ENCODE peak calls at places on chromosomes 6 and 20, in seven cellular contexts. Z is right atrium auricular region; D is tibial nerve; R is astrocyte; N is CD4-positive, alpha-beta T cell; C is Calu3; B is heart right ventricle. P is an unnamed sample.

GRCh38 chr6:154488276-154488627 is 22.2 kb downstream of the CNKSR3 start:
- DNase-seq in N (no peak), R (peak; percentile 39), Z (no peak), B (no peak), C (no peak), D (no peak), P (no peak)

GRCh38 chr6:4781967-4782537 is 5.8 kb downstream of the CDYL start:
- DNase-seq in C (no peak), B (no peak), Z (no peak), D (no peak), N (no peak), R (no peak), P (no peak)

GRCh38 chr6:71592641-71593040 is 293.7 kb upstream of the RIMS1 start:
- DNase-seq in R (no peak), N (no peak), C (no peak), Z (no peak), B (no peak), D (no peak), P (no peak)

GRCh38 chr6:3202999-3203696 is 24.3 kb downstream of the TUBB2B start:
- DNase-seq in D (no peak), C (no peak), Z (no peak), R (peak; percentile 95), N (no peak), B (no peak), P (no peak)

GRCh38 chr6:39568896-39569295 is 156.3 kb downstream of the KIF6 start:
- DNase-seq in Z (no peak), N (no peak), C (no peak), R (peak; percentile 59), B (no peak), D (no peak), P (no peak)

GRCh38 chr6:159169193-159169555 is at the start of gene FNDC1:
- DNase-seq in B (no peak), R (no peak), Z (no peak), C (peak; percentile 76), D (no peak), N (peak; percentile 38), P (peak; percentile 87)

GRCh38 chr6:128235556-128235955 is 284.8 kb downstream of the PTPRK start:
- DNase-seq in D (no peak), B (no peak), Z (no peak), N (no peak), C (no peak), R (no peak), P (no peak)

GRCh38 chr6:94668896-94669295 is 908.4 kb upstream of the MANEA start:
- DNase-seq in N (no peak), D (no peak), C (no peak), R (no peak), Z (no peak), B (no peak), P (no peak)

GRCh38 chr6:119390276-119390793 is 40.8 kb upstream of the MAN1A1 start:
- DNase-seq in B (no peak), D (no peak), C (no peak), Z (no peak), N (no peak), R (peak; percentile 35), P (no peak)

GRCh38 chr6:29762781-29763214 is 39.6 kb downstream of the HLA-F start:
- DNase-seq in B (no peak), Z (no peak), C (peak; percentile 33), D (no peak), R (no peak), N (no peak), P (no peak)

GRCh38 chr20:19867074-19867473 is 109.0 kb downstream of the RIN2 start:
- DNase-seq in Z (no peak), B (no peak), N (no peak), D (no peak), R (peak; percentile 44), C (no peak), P (no peak)

GRCh38 chr6:56637640-56638039 is 5.0 kb downstream of the DST start:
- DNase-seq in D (no peak), C (no peak), R (peak; percentile 64), B (no peak), N (no peak), Z (no peak), P (no peak)

GRCh38 chr6:75478929-75479328 is 14.7 kb downstream of the FILIP1 start:
- DNase-seq in D (no peak), N (no peak), B (no peak), Z (no peak), R (no peak), C (no peak), P (no peak)

GRCh38 chr20:888057-888456 is 28.1 kb downstream of the ANGPT4 start:
- DNase-seq in R (no peak), N (no peak), C (no peak), Z (no peak), B (no peak), D (no peak), P (no peak)

GRCh38 chr6:53410508-53411258 is 61.9 kb upstream of the ELOVL5 start:
- DNase-seq in D (no peak), Z (no peak), N (peak; percentile 60), R (no peak), B (peak; percentile 34), C (peak; percentile 45), P (no peak)

GRCh38 chr20:37886851-37887297 is 16.1 kb upstream of the VSTM2L start:
- DNase-seq in Z (no peak), R (no peak), C (no peak), D (no peak), N (no peak), B (peak; percentile 61), P (no peak)

GRCh38 chr20:36924167-36925045 is 27.1 kb downstream of the SAMHD1 start:
- DNase-seq in C (peak; percentile 39), B (no peak), R (no peak), N (no peak), Z (no peak), D (no peak), P (no peak)

GRCh38 chr6:44261581-44261980 is 3.8 kb downstream of the NFKBIE start:
- DNase-seq in D (no peak), Z (no peak), C (no peak), N (no peak), B (no peak), R (no peak), P (no peak)

DNA sequence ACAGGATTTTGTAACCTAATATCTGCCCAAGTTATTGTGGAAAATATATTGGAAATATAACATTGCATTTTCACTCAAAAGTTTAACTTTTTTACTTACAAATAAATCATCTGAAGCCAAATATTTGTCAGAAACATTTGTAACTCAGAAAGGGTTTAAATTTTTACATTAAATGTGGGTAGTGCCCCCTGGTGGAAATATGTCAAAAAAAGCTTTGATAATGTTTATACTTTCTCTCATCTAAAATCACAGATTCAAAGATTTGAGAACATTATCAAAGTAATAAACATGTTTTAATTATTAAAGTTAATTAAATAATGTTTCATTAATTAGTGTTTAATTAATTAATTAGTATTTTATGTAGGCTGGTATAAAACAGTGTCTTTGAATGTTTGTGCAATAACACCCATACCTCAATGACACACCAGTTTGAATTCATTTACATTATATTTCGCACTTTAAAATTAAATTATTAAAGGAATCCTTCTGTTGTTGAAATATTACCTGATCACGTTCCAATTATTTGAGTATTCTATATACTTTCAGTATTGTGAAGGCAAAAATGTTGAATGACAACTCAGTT is 320.1 kb upstream of the FKBP1C start:
- DNase-seq in B (no peak), N (no peak), D (no peak), C (peak; percentile 1), R (no peak), Z (no peak), P (no peak)
- TF ChIP-seq CTCF in B (no peak), N (no peak), D (no peak), C (no peak), R (peak; percentile 27), Z (peak; percentile 41), P (peak; percentile 56)

GRCh38 chr6:132483779-132484679 is 28.9 kb downstream of the STX7 start:
- DNase-seq in N (peak; percentile 12), Z (no peak), D (no peak), C (peak; percentile 46), R (peak; percentile 36), B (peak; percentile 52), P (peak; percentile 50)
- TF ChIP-seq CTCF in N (peak; percentile 90), Z (peak; percentile 79), D (peak; percentile 86), C (peak; percentile 74), R (peak; percentile 60), B (peak; percentile 83), P (peak; percentile 76)

DNA sequence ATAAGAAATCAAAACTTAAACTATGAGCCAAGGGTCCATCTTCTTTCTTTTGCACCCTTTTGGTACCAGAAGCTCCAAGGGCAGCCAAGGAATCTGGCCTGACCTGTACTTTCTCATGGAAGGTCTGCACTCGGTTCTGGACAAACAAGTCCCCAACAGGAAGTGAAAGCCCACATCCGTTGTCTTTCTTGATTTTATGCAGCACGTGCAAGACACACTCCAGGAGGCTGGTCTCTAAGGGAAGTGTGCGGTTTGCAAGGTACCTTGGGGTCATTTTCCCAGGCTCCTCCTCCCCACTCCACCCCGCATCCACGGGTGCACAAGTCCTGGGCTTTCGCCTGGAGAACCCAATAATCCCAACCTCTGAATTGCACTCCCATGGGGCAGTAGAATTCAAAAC is 101.9 kb downstream of the NFATC2 start:
- DNase-seq in Z (no peak), D (no peak), B (no peak), R (no peak), N (no peak), C (no peak), P (no peak)
- TF ChIP-seq CTCF in Z (no peak), D (no peak), B (no peak), R (no peak), N (no peak), C (no peak), P (no peak)

GRCh38 chr6:2196079-2196679 is 49.2 kb downstream of the GMDS start:
- DNase-seq in N (no peak), C (peak; percentile 30), R (peak; percentile 35), B (peak; percentile 42), D (no peak), Z (no peak), P (peak; percentile 33)
- TF ChIP-seq CTCF in N (peak; percentile 82), C (peak; percentile 34), R (peak; percentile 76), B (peak; percentile 86), D (peak; percentile 75), Z (peak; percentile 86), P (peak; percentile 81)

DNA sequence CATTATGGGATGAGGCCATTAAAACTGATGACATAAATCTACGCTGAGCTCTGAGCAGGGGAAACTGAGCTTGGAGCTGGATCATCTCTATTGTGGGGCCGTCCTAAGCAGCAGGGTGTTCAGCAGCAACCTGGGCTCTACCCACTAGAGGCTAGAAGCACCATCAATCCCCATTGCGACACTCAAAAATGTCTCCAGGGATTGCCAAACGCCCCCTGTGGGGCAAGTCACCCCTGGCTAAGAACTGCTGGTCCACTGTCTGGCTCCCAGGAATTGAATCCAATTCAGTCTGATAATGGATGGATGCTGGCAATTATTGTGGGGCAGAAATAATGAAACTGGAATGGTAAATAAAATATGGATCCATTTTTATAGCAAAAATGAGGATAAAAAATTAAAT is 38.2 kb downstream of the PMEPA1 start:
- DNase-seq in B (no peak), C (no peak), R (no peak), Z (no peak), N (no peak), D (no peak), P (no peak)
- TF ChIP-seq CTCF in B (no peak), C (peak; percentile 26), R (no peak), Z (no peak), N (no peak), D (no peak), P (no peak)

P was measured in nephron progenitor cell.